ENCODE peak calls at places on chromosome 12, in four cellular contexts. B is NCI-H774, A is AG10803, I is NCI-H187 treated with DMSO at 0.1 percent for 48 hours. T is an unnamed sample.

GRCh38 chr12:65951697-65952096 is 127.4 kb downstream of the HMGA2 start:
- DNase-seq in B (no peak), A (no peak), I (no peak), T (no peak)

GRCh38 chr12:120199595-120200306 is 1.2 kb downstream of the RPLP0 start:
- DNase-seq in B (no peak), A (peak; percentile 94), I (no peak), T (no peak)

GRCh38 chr12:12480074-12480473 is 82.6 kb downstream of the DUSP16 start:
- DNase-seq in B (no peak), A (no peak), I (no peak), T (no peak)

GRCh38 chr12:3771853-3772252 is 18.9 kb upstream of the CRACR2A start:
- DNase-seq in B (no peak), A (no peak), I (no peak), T (no peak)

GRCh38 chr12:94704452-94704871 is 54.1 kb upstream of the TMCC3 start:
- DNase-seq in B (peak; percentile 57), A (peak; percentile 9), I (no peak), T (no peak)

GRCh38 chr12:106135075-106135474 is 3.7 kb downstream of the NUAK1 start:
- DNase-seq in B (no peak), A (peak; percentile 65), I (no peak), T (no peak)

GRCh38 chr12:5779401-5779800 is 165.7 kb downstream of the ANO2 start:
- DNase-seq in B (no peak), A (no peak), I (no peak), T (no peak)

GRCh38 chr12:69070319-69071090 is 137.5 kb upstream of the CPM start:
- DNase-seq in B (peak; percentile 65), A (peak; percentile 74), I (no peak), T (no peak)

GRCh38 chr12:15797818-15798217 is 8.6 kb upstream of the EPS8 start:
- DNase-seq in B (no peak), A (no peak), I (no peak), T (no peak)

GRCh38 chr12:14619731-14620501 is 52.2 kb upstream of the PLBD1 start:
- DNase-seq in B (no peak), A (no peak), I (no peak), T (no peak)

GRCh38 chr12:131530041-131530332 is 180.9 kb upstream of the SFSWAP start:
- DNase-seq in B (no peak), A (no peak), I (no peak), T (no peak)

GRCh38 chr12:104684884-104685283 is 228.1 kb downstream of the CHST11 start:
- DNase-seq in B (no peak), A (peak; percentile 71), I (no peak), T (no peak)

GRCh38 chr12:118979763-118980406 is 1.5 kb upstream of the SRRM4 start:
- DNase-seq in B (peak; percentile 85), A (peak; percentile 29), I (peak; percentile 56), T (peak; percentile 2)

GRCh38 chr12:6560501-6561205 is 4.8 kb upstream of the IFFO1 start:
- DNase-seq in B (no peak), A (no peak), I (no peak), T (no peak)

GRCh38 chr12:10511756-10512355 is 6.2 kb downstream of the EIF2S3B start:
- DNase-seq in B (no peak), A (no peak), I (no peak), T (no peak)

GRCh38 chr12:10562306-10562933 is 51.0 kb downstream of the MAGOHB start:
- DNase-seq in B (peak; percentile 48), A (peak; percentile 56), I (no peak), T (peak; percentile 9)

GRCh38 chr12:88951860-88952483 is 371.7 kb upstream of the KITLG start:
- DNase-seq in B (no peak), A (no peak), I (no peak), T (no peak)

GRCh38 chr12:69897744-69898143 is 72.7 kb downstream of the MYRFL start:
- DNase-seq in B (no peak), A (peak; percentile 97), I (no peak), T (peak; percentile 26)

GRCh38 chr12:28652239-28652638 is 462.0 kb downstream of the CCDC91 start:
- DNase-seq in B (no peak), A (no peak), I (no peak), T (no peak)

GRCh38 chr12:15719230-15719629 is 70.0 kb downstream of the EPS8 start:
- DNase-seq in B (no peak), A (no peak), I (no peak), T (no peak)

GRCh38 chr12:88472775-88473174 is 107.5 kb downstream of the KITLG start:
- DNase-seq in B (no peak), A (peak; percentile 36), I (no peak), T (no peak)

GRCh38 chr12:5650804-5651461 is 219.0 kb downstream of the NTF3 start:
- DNase-seq in B (peak; percentile 30), A (no peak), I (peak; percentile 98), T (no peak)

GRCh38 chr12:105382771-105383632 is 52.5 kb downstream of the C12orf75 start:
- DNase-seq in B (peak; percentile 46), A (peak; percentile 84), I (no peak), T (peak; percentile 25)

GRCh38 chr12:91986084-91986483 is 159.6 kb downstream of the BTG1 start:
- DNase-seq in B (no peak), A (peak; percentile 32), I (no peak), T (no peak)

GRCh38 chr12:1835178-1836131 is 15.1 kb downstream of the LRTM2 start:
- DNase-seq in B (no peak), A (no peak), I (no peak), T (no peak)

GRCh38 chr12:107645630-107646333 is 39.8 kb upstream of the PWP1 start:
- DNase-seq in B (peak; percentile 69), A (no peak), I (no peak), T (no peak)

GRCh38 chr12:34186492-34186891 is 164.2 kb downstream of the ALG10 start:
- DNase-seq in B (no peak), A (no peak), I (no peak), T (no peak)

GRCh38 chr12:6080149-6081045 is 44.1 kb downstream of the VWF start:
- DNase-seq in B (no peak), A (no peak), I (peak; percentile 54), T (no peak)

GRCh38 chr12:45509187-45509586 is 220.3 kb upstream of the ARID2 start:
- DNase-seq in B (no peak), A (no peak), I (no peak), T (no peak)

GRCh38 chr12:77488041-77488620 is 342.6 kb upstream of the NAV3 start:
- DNase-seq in B (no peak), A (peak; percentile 91), I (no peak), T (no peak)

GRCh38 chr12:56591111-56591510 is 39.0 kb downstream of the BAZ2A start:
- DNase-seq in B (peak; percentile 63), A (no peak), I (peak; percentile 97), T (no peak)

GRCh38 chr12:52945389-52946232 is 3.3 kb upstream of the KRT18 start:
- DNase-seq in B (no peak), A (peak; percentile 59), I (no peak), T (no peak)

GRCh38 chr12:14317362-14318146 is 47.9 kb upstream of the ATF7IP start:
- DNase-seq in B (no peak), A (no peak), I (no peak), T (no peak)

GRCh38 chr12:12024958-12025682 is 45.6 kb upstream of the BCL2L14 start:
- DNase-seq in B (no peak), A (no peak), I (no peak), T (no peak)

GRCh38 chr12:113244015-113244983 is 23.0 kb downstream of the TPCN1 start:
- DNase-seq in B (no peak), A (no peak), I (no peak), T (no peak)

GRCh38 chr12:103561174-103561573 is 25.9 kb upstream of the STAB2 start:
- DNase-seq in B (no peak), A (peak; percentile 68), I (no peak), T (no peak)

GRCh38 chr12:113259499-113259953 is 38.3 kb downstream of the TPCN1 start:
- DNase-seq in B (peak; percentile 56), A (peak; percentile 74), I (no peak), T (no peak)

GRCh38 chr12:46320731-46321130 is 51.8 kb downstream of the SLC38A2 start:
- DNase-seq in B (no peak), A (no peak), I (no peak), T (no peak)